ENCODE peak calls at places on chromosomes 6 and 20, in seven cellular contexts. V is activated T-helper 1 cell treated with Interleukin-2 at 50 U/mL for 16 hours; Z is NCI-H1092 treated with DMSO at 0.1 percent for 48 hours; B is cerebellum; X is lower lobe of right lung; F is activated effector memory CD4-positive, alpha-beta T cell treated with anti-CD3 and anti-CD28 coated beads, Interleukin-2, amount 50 U/mL, for 16 hours; C is fibroblast of the conjunctiva. W is an unnamed sample.
A peak's percentile ranks its signal among the peaks of the same experiment; 100 is the strongest.

GRCh38 chr6:106799008-106799952 is 169.9 kb downstream of the QRSL1 start:
- DNase-seq in V (no peak), Z (no peak), B (no peak), X (no peak), F (no peak), C (no peak), W (no peak)

GRCh38 chr6:77231438-77232305 is 231.6 kb downstream of the HTR1B start:
- DNase-seq in V (no peak), Z (no peak), B (no peak), X (no peak), F (no peak), C (no peak), W (no peak)

GRCh38 chr6:32956176-32956575 is 3.3 kb upstream of the HLA-DMA start:
- DNase-seq in V (no peak), Z (no peak), B (no peak), X (no peak), F (no peak), C (no peak), W (no peak)

GRCh38 chr20:37315293-37316110 is 26.0 kb downstream of the MANBAL start:
- DNase-seq in V (no peak), Z (no peak), B (no peak), X (no peak), F (peak; percentile 33), C (no peak), W (no peak)

GRCh38 chr20:53413188-53413631 is 180.4 kb downstream of the ZNF217 start:
- DNase-seq in V (peak; percentile 15), Z (peak; percentile 41), B (no peak), X (peak; percentile 58), F (peak; percentile 79), C (no peak), W (no peak)

GRCh38 chr6:106083618-106084017 is 2.5 kb upstream of the PRDM1 start:
- DNase-seq in V (no peak), Z (no peak), B (no peak), X (no peak), F (no peak), C (no peak), W (no peak)

GRCh38 chr20:58005581-58006345 is 222.7 kb downstream of the ANKRD60 start:
- DNase-seq in V (no peak), Z (no peak), B (no peak), X (no peak), F (peak; percentile 31), C (no peak), W (no peak)

GRCh38 chr6:83852528-83853177 is 507 bp upstream of the RIPPLY2 start:
- DNase-seq in V (no peak), Z (peak; percentile 66), B (peak; percentile 23), X (no peak), F (no peak), C (no peak), W (no peak)

GRCh38 chr6:110113989-110114388 is 65.5 kb downstream of the WASF1 start:
- DNase-seq in V (no peak), Z (no peak), B (no peak), X (no peak), F (no peak), C (no peak), W (no peak)

W was measured in esophagus squamous epithelium.